ENCODE peak calls at places on chromosome X, in eight cellular contexts. One of them, this sample, is unnamed.

GRCh38 chrX:78754917-78755316 is 7.4 kb downstream of the LPAR4 start:
- DNase-seq in fibroblast of lung: no peak
- DNase-seq in tibial nerve: no peak
- DNase-seq in lower lobe of right lung: no peak
- DNase-seq in B cell: peak
- DNase-seq in left ventricle myocardium inferior: no peak
- DNase-seq in type B pancreatic cell: no peak
- DNase-seq in GM20000: peak
- DNase-seq in this sample: peak

GRCh38 chrX:41526268-41526667 is 79.1 kb downstream of the NYX start:
- DNase-seq in fibroblast of lung: no peak
- DNase-seq in tibial nerve: no peak
- DNase-seq in lower lobe of right lung: no peak
- DNase-seq in B cell: no peak
- DNase-seq in left ventricle myocardium inferior: no peak
- DNase-seq in type B pancreatic cell: no peak
- DNase-seq in GM20000: no peak
- DNase-seq in this sample: no peak

GRCh38 chrX:17692709-17693346 is 44.5 kb upstream of the SCML1 start:
- DNase-seq in fibroblast of lung: peak
- DNase-seq in tibial nerve: no peak
- DNase-seq in lower lobe of right lung: no peak
- DNase-seq in B cell: no peak
- DNase-seq in left ventricle myocardium inferior: no peak
- DNase-seq in type B pancreatic cell: no peak
- DNase-seq in GM20000: no peak
- DNase-seq in this sample: no peak

GRCh38 chrX:111470681-111471403 is 40.6 kb upstream of the SERTM2 start:
- DNase-seq in fibroblast of lung: no peak
- DNase-seq in tibial nerve: no peak
- DNase-seq in lower lobe of right lung: no peak
- DNase-seq in B cell: no peak
- DNase-seq in left ventricle myocardium inferior: no peak
- DNase-seq in type B pancreatic cell: no peak
- DNase-seq in GM20000: no peak
- DNase-seq in this sample: no peak

GRCh38 chrX:1394731-1395501 is 3.0 kb upstream of the SLC25A6 start:
- DNase-seq in fibroblast of lung: no peak
- DNase-seq in tibial nerve: no peak
- DNase-seq in lower lobe of right lung: peak
- DNase-seq in B cell: no peak
- DNase-seq in left ventricle myocardium inferior: peak
- DNase-seq in type B pancreatic cell: no peak
- DNase-seq in GM20000: no peak
- DNase-seq in this sample: no peak

GRCh38 chrX:42751573-42751972 is 26.4 kb downstream of the PPP1R2C start:
- DNase-seq in fibroblast of lung: no peak
- DNase-seq in tibial nerve: no peak
- DNase-seq in lower lobe of right lung: no peak
- DNase-seq in B cell: no peak
- DNase-seq in left ventricle myocardium inferior: no peak
- DNase-seq in type B pancreatic cell: no peak
- DNase-seq in GM20000: no peak
- DNase-seq in this sample: no peak

GRCh38 chrX:70769659-70770232 is 138.8 kb downstream of the TEX11 start:
- DNase-seq in fibroblast of lung: peak
- DNase-seq in tibial nerve: no peak
- DNase-seq in lower lobe of right lung: no peak
- DNase-seq in B cell: peak
- DNase-seq in left ventricle myocardium inferior: no peak
- DNase-seq in type B pancreatic cell: no peak
- DNase-seq in GM20000: no peak
- DNase-seq in this sample: peak

GRCh38 chrX:81174286-81174685 is 27.4 kb downstream of the HMGN5 start:
- DNase-seq in fibroblast of lung: peak
- DNase-seq in tibial nerve: no peak
- DNase-seq in lower lobe of right lung: no peak
- DNase-seq in B cell: peak
- DNase-seq in left ventricle myocardium inferior: no peak
- DNase-seq in type B pancreatic cell: no peak
- DNase-seq in GM20000: peak
- DNase-seq in this sample: peak

GRCh38 chrX:124098089-124098488 is 136.6 kb downstream of the STAG2 start:
- DNase-seq in fibroblast of lung: peak
- DNase-seq in tibial nerve: no peak
- DNase-seq in lower lobe of right lung: no peak
- DNase-seq in B cell: peak
- DNase-seq in left ventricle myocardium inferior: no peak
- DNase-seq in type B pancreatic cell: no peak
- DNase-seq in GM20000: peak
- DNase-seq in this sample: no peak

GRCh38 chrX:8083276-8083675 is 87.8 kb downstream of the VCX2 start:
- DNase-seq in fibroblast of lung: no peak
- DNase-seq in tibial nerve: no peak
- DNase-seq in lower lobe of right lung: no peak
- DNase-seq in B cell: no peak
- DNase-seq in left ventricle myocardium inferior: no peak
- DNase-seq in type B pancreatic cell: no peak
- DNase-seq in GM20000: no peak
- DNase-seq in this sample: no peak

GRCh38 chrX:154040307-154040756 is 20.6 kb upstream of the IRAK1 start:
- DNase-seq in fibroblast of lung: peak
- DNase-seq in tibial nerve: no peak
- DNase-seq in lower lobe of right lung: no peak
- DNase-seq in B cell: no peak
- DNase-seq in left ventricle myocardium inferior: no peak
- DNase-seq in type B pancreatic cell: no peak
- DNase-seq in GM20000: no peak
- DNase-seq in this sample: no peak

GRCh38 chrX:45852884-45853283 is 652.2 kb upstream of the DIPK2B start:
- DNase-seq in fibroblast of lung: no peak
- DNase-seq in tibial nerve: no peak
- DNase-seq in lower lobe of right lung: no peak
- DNase-seq in B cell: no peak
- DNase-seq in left ventricle myocardium inferior: no peak
- DNase-seq in type B pancreatic cell: no peak
- DNase-seq in GM20000: no peak
- DNase-seq in this sample: no peak

GRCh38 chrX:119015407-119016242 is 41.2 kb downstream of the LONRF3 start:
- DNase-seq in fibroblast of lung: peak
- DNase-seq in tibial nerve: no peak
- DNase-seq in lower lobe of right lung: peak
- DNase-seq in B cell: peak
- DNase-seq in left ventricle myocardium inferior: peak
- DNase-seq in type B pancreatic cell: no peak
- DNase-seq in GM20000: peak
- DNase-seq in this sample: peak

GRCh38 chrX:130878350-130879341 is 24.4 kb downstream of the ENOX2 start:
- DNase-seq in fibroblast of lung: peak
- DNase-seq in tibial nerve: no peak
- DNase-seq in lower lobe of right lung: peak
- DNase-seq in B cell: no peak
- DNase-seq in left ventricle myocardium inferior: no peak
- DNase-seq in type B pancreatic cell: no peak
- DNase-seq in GM20000: no peak
- DNase-seq in this sample: no peak

GRCh38 chrX:103658681-103659433 is 27.6 kb downstream of the MORF4L2 start:
- DNase-seq in fibroblast of lung: no peak
- DNase-seq in tibial nerve: no peak
- DNase-seq in lower lobe of right lung: no peak
- DNase-seq in B cell: no peak
- DNase-seq in left ventricle myocardium inferior: no peak
- DNase-seq in type B pancreatic cell: no peak
- DNase-seq in GM20000: no peak
- DNase-seq in this sample: no peak

GRCh38 chrX:46662594-46662993 is 89.0 kb downstream of the CHST7 start:
- DNase-seq in fibroblast of lung: no peak
- DNase-seq in tibial nerve: no peak
- DNase-seq in lower lobe of right lung: no peak
- DNase-seq in B cell: no peak
- DNase-seq in left ventricle myocardium inferior: no peak
- DNase-seq in type B pancreatic cell: no peak
- DNase-seq in GM20000: no peak
- DNase-seq in this sample: no peak

GRCh38 chrX:112636288-112636687 is 43.5 kb downstream of the LHFPL1 start:
- DNase-seq in fibroblast of lung: peak
- DNase-seq in tibial nerve: no peak
- DNase-seq in lower lobe of right lung: no peak
- DNase-seq in B cell: no peak
- DNase-seq in left ventricle myocardium inferior: no peak
- DNase-seq in type B pancreatic cell: no peak
- DNase-seq in GM20000: no peak
- DNase-seq in this sample: no peak

GRCh38 chrX:11600578-11600977 is 65.1 kb downstream of the ARHGAP6 start:
- DNase-seq in fibroblast of lung: no peak
- DNase-seq in tibial nerve: no peak
- DNase-seq in lower lobe of right lung: no peak
- DNase-seq in B cell: no peak
- DNase-seq in left ventricle myocardium inferior: no peak
- DNase-seq in type B pancreatic cell: no peak
- DNase-seq in GM20000: no peak
- DNase-seq in this sample: no peak

GRCh38 chrX:101759000-101759399 is 99.3 kb upstream of the ARMCX2 start:
- DNase-seq in fibroblast of lung: peak
- DNase-seq in tibial nerve: no peak
- DNase-seq in lower lobe of right lung: no peak
- DNase-seq in B cell: peak
- DNase-seq in left ventricle myocardium inferior: peak
- DNase-seq in type B pancreatic cell: no peak
- DNase-seq in GM20000: peak
- DNase-seq in this sample: no peak

GRCh38 chrX:43106009-43106408 is 328.0 kb upstream of the PPP1R2C start:
- DNase-seq in fibroblast of lung: no peak
- DNase-seq in tibial nerve: no peak
- DNase-seq in lower lobe of right lung: no peak
- DNase-seq in B cell: no peak
- DNase-seq in left ventricle myocardium inferior: no peak
- DNase-seq in type B pancreatic cell: no peak
- DNase-seq in GM20000: no peak
- DNase-seq in this sample: no peak

GRCh38 chrX:150155396-150156048 is 207.6 kb upstream of the MAMLD1 start:
- DNase-seq in fibroblast of lung: peak
- DNase-seq in tibial nerve: no peak
- DNase-seq in lower lobe of right lung: no peak
- DNase-seq in B cell: no peak
- DNase-seq in left ventricle myocardium inferior: peak
- DNase-seq in type B pancreatic cell: no peak
- DNase-seq in GM20000: no peak
- DNase-seq in this sample: no peak

GRCh38 chrX:133608406-133608805 is 193.1 kb upstream of the GPC4 start:
- DNase-seq in fibroblast of lung: peak
- DNase-seq in tibial nerve: no peak
- DNase-seq in lower lobe of right lung: no peak
- DNase-seq in B cell: no peak
- DNase-seq in left ventricle myocardium inferior: no peak
- DNase-seq in type B pancreatic cell: no peak
- DNase-seq in GM20000: no peak
- DNase-seq in this sample: no peak

GRCh38 chrX:72057331-72057730 is 74.4 kb downstream of the RTL5 start:
- DNase-seq in fibroblast of lung: no peak
- DNase-seq in tibial nerve: no peak
- DNase-seq in lower lobe of right lung: no peak
- DNase-seq in B cell: no peak
- DNase-seq in left ventricle myocardium inferior: no peak
- DNase-seq in type B pancreatic cell: no peak
- DNase-seq in GM20000: no peak
- DNase-seq in this sample: no peak

GRCh38 chrX:40155617-40156471 is 58.1 kb upstream of the BCOR start:
- DNase-seq in fibroblast of lung: no peak
- DNase-seq in tibial nerve: no peak
- DNase-seq in lower lobe of right lung: no peak
- DNase-seq in B cell: peak
- DNase-seq in left ventricle myocardium inferior: no peak
- DNase-seq in type B pancreatic cell: no peak
- DNase-seq in GM20000: peak
- DNase-seq in this sample: no peak
- TF ChIP-seq CTCF in fibroblast of lung: no peak
- TF ChIP-seq CTCF in tibial nerve: no peak
- TF ChIP-seq CTCF in lower lobe of right lung: no peak
- TF ChIP-seq CTCF in B cell: no peak
- TF ChIP-seq CTCF in left ventricle myocardium inferior: no peak
- TF ChIP-seq CTCF in type B pancreatic cell: no peak
- TF ChIP-seq CTCF in GM20000: no peak
- TF ChIP-seq CTCF in this sample: no peak

DNA sequence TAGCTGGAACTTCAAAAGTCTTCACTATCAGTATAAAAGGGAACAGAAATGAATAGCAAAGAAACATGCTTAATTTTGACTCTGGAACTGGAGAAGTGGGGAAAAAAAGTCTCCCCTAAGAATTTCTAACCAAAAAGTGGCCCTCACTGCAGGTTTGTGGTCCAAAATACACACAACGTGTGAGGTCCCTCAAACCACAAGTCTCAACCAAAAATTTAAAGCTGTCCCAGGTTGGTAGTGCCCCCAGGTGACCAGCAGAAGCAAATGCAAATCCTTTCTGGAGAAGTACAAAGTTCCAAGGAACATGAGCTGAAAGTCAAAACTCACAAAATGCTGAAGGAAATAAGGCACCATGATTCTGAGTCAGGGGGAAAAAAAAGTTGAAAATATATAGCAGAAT is 23.6 kb upstream of the VAMP7 start:
- DNase-seq in fibroblast of lung: peak
- DNase-seq in tibial nerve: no peak
- DNase-seq in lower lobe of right lung: no peak
- DNase-seq in B cell: no peak
- DNase-seq in left ventricle myocardium inferior: no peak
- DNase-seq in type B pancreatic cell: no peak
- DNase-seq in GM20000: no peak
- DNase-seq in this sample: no peak
- TF ChIP-seq CTCF in fibroblast of lung: peak
- TF ChIP-seq CTCF in tibial nerve: no peak
- TF ChIP-seq CTCF in lower lobe of right lung: no peak
- TF ChIP-seq CTCF in B cell: no peak
- TF ChIP-seq CTCF in left ventricle myocardium inferior: peak
- TF ChIP-seq CTCF in type B pancreatic cell: peak
- TF ChIP-seq CTCF in GM20000: no peak
- TF ChIP-seq CTCF in this sample: peak

DNA sequence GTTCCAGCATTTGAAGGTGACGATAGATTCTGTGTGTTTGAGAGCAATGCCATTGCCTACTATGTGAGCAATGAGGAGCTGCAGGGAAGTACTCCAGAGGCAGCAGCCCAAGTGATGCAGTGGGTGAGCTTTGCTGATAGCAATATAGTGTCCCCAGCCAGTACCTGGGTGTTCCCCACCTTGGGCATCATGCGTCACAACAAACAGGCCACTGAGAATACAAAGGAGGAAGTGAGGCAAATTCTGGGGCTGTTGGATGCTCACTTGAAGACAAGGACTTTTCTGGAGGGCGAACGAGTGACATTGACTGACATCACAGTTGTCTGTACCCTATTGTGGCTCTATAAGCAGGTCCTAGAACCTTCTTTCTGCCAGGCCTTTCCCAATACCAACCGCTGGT is 142.0 kb downstream of the PLS3 start:
- DNase-seq in fibroblast of lung: no peak
- DNase-seq in tibial nerve: no peak
- DNase-seq in lower lobe of right lung: no peak
- DNase-seq in B cell: no peak
- DNase-seq in left ventricle myocardium inferior: no peak
- DNase-seq in type B pancreatic cell: no peak
- DNase-seq in GM20000: no peak
- DNase-seq in this sample: no peak
- TF ChIP-seq CTCF in fibroblast of lung: no peak
- TF ChIP-seq CTCF in tibial nerve: no peak
- TF ChIP-seq CTCF in lower lobe of right lung: no peak
- TF ChIP-seq CTCF in B cell: no peak
- TF ChIP-seq CTCF in left ventricle myocardium inferior: no peak
- TF ChIP-seq CTCF in type B pancreatic cell: no peak
- TF ChIP-seq CTCF in GM20000: no peak
- TF ChIP-seq CTCF in this sample: no peak

GRCh38 chrX:19225906-19226305 is 103.6 kb upstream of the ADGRG2 start:
- DNase-seq in fibroblast of lung: peak
- DNase-seq in tibial nerve: no peak
- DNase-seq in lower lobe of right lung: no peak
- DNase-seq in B cell: no peak
- DNase-seq in left ventricle myocardium inferior: no peak
- DNase-seq in type B pancreatic cell: no peak
- DNase-seq in GM20000: peak
- DNase-seq in this sample: peak
- TF ChIP-seq CTCF in fibroblast of lung: peak
- TF ChIP-seq CTCF in tibial nerve: no peak
- TF ChIP-seq CTCF in lower lobe of right lung: no peak
- TF ChIP-seq CTCF in B cell: no peak
- TF ChIP-seq CTCF in left ventricle myocardium inferior: peak
- TF ChIP-seq CTCF in type B pancreatic cell: no peak
- TF ChIP-seq CTCF in GM20000: no peak
- TF ChIP-seq CTCF in this sample: peak